ENCODE peak calls at places on chromosome 10, in nine cellular contexts. E, A, Y, K, M, N, P, Z and C are unnamed samples.

GRCh38 chr10:93826355-93826754 is 67.4 kb upstream of the SLC35G1 start:
- DNase-seq in N (peak; percentile 63), Z (peak; percentile 18), M (no peak), P (no peak), A (no peak), Y (peak; percentile 46), E (no peak), K (no peak), C (no peak)

GRCh38 chr10:129825221-129825620 is 138.9 kb downstream of the EBF3 start:
- DNase-seq in E (no peak), M (no peak), Y (no peak), A (no peak), P (no peak), K (no peak), N (no peak), Z (no peak), C (no peak)

GRCh38 chr10:47358457-47358856 is 10.3 kb downstream of the RBP3 start:
- DNase-seq in N (no peak), A (no peak), P (no peak), K (no peak), Y (no peak), E (no peak), Z (no peak), M (no peak), C (no peak)

GRCh38 chr10:121516483-121516882 is 81.8 kb downstream of the FGFR2 start:
- DNase-seq in K (no peak), Y (peak; percentile 89), A (no peak), Z (no peak), N (no peak), P (no peak), E (no peak), M (no peak), C (peak; percentile 32)

GRCh38 chr10:17512341-17513001 is 58.1 kb upstream of the ST8SIA6 start:
- DNase-seq in A (peak; percentile 97), M (no peak), P (no peak), Y (no peak), K (peak; percentile 89), Z (peak; percentile 99), N (peak; percentile 93), E (no peak), C (no peak)

GRCh38 chr10:110679633-110680472 is 35.7 kb downstream of the RBM20 start:
- DNase-seq in M (no peak), A (no peak), E (no peak), K (no peak), Z (no peak), N (no peak), P (no peak), Y (no peak), C (no peak)

GRCh38 chr10:104090597-104090996 is 4.9 kb upstream of the COL17A1 start:
- DNase-seq in M (no peak), N (peak; percentile 68), Z (no peak), A (peak; percentile 43), E (no peak), Y (no peak), P (no peak), K (no peak), C (no peak)

GRCh38 chr10:75422913-75423312 is 8.5 kb upstream of the LRMDA start:
- DNase-seq in K (no peak), E (no peak), M (no peak), P (no peak), Z (no peak), Y (no peak), N (no peak), A (no peak), C (no peak)

GRCh38 chr10:102782698-102783540 is 39.2 kb downstream of the WBP1L start:
- DNase-seq in P (no peak), Z (peak; percentile 85), A (peak; percentile 98), E (no peak), K (peak; percentile 94), N (peak; percentile 98), M (no peak), Y (no peak), C (no peak)

GRCh38 chr10:93916257-93917063 is 22.7 kb downstream of the SLC35G1 start:
- DNase-seq in E (no peak), Z (no peak), K (peak; percentile 34), Y (peak; percentile 39), M (no peak), N (peak; percentile 71), A (peak; percentile 67), P (no peak), C (no peak)

GRCh38 chr10:121976607-121977006 is 1.6 kb upstream of the NSMCE4A start:
- DNase-seq in K (no peak), E (no peak), P (no peak), Z (no peak), M (no peak), Y (no peak), N (no peak), A (no peak), C (no peak)

GRCh38 chr10:127619550-127619949 is 70.4 kb downstream of the NPS start:
- DNase-seq in Y (no peak), M (no peak), E (no peak), Z (no peak), K (no peak), A (no peak), N (no peak), P (no peak), C (no peak)

GRCh38 chr10:100562008-100562672 is 26.4 kb downstream of the HIF1AN start:
- DNase-seq in A (peak; percentile 55), Z (peak; percentile 36), M (peak; percentile 88), N (peak; percentile 71), E (peak; percentile 83), K (peak; percentile 45), P (peak; percentile 87), Y (peak; percentile 85), C (peak; percentile 84)

GRCh38 chr10:130021373-130021950 is 57.4 kb upstream of the EBF3 start:
- DNase-seq in Y (no peak), K (no peak), A (peak; percentile 93), P (no peak), M (no peak), E (no peak), N (peak; percentile 30), Z (peak; percentile 32), C (no peak)

GRCh38 chr10:62170738-62171137 is 97.9 kb downstream of the RTKN2 start:
- DNase-seq in P (peak; percentile 16), A (no peak), N (no peak), K (no peak), E (no peak), M (no peak), Y (no peak), Z (no peak), C (no peak)

GRCh38 chr10:55509168-55509567 is 708.1 kb upstream of the PCDH15 start:
- DNase-seq in Y (peak; percentile 51), Z (no peak), N (no peak), P (no peak), K (no peak), A (no peak), M (no peak), E (no peak), C (no peak)

GRCh38 chr10:4023997-4024396 is 239.0 kb upstream of the KLF6 start:
- DNase-seq in Z (peak; percentile 67), K (no peak), E (no peak), P (no peak), Y (no peak), A (no peak), N (peak; percentile 26), M (no peak), C (no peak)

GRCh38 chr10:61503051-61503450 is 49.9 kb upstream of the TMEM26 start:
- DNase-seq in N (no peak), Y (no peak), P (no peak), Z (peak; percentile 2), E (no peak), K (no peak), A (peak; percentile 9), M (no peak), C (no peak)

GRCh38 chr10:17562572-17562971 is 54.6 kb downstream of the HACD1 start:
- DNase-seq in N (peak; percentile 90), M (no peak), E (no peak), K (peak; percentile 38), A (peak; percentile 89), Z (peak; percentile 24), Y (no peak), P (no peak), C (no peak)

GRCh38 chr10:97570146-97570788 is 2.3 kb upstream of the ANKRD2 start:
- DNase-seq in E (no peak), Z (no peak), K (no peak), M (no peak), P (no peak), A (no peak), N (no peak), Y (no peak), C (no peak)
- TF ChIP-seq CTCF in E (no peak), Z (no peak), K (no peak), M (no peak), P (no peak), A (no peak), N (no peak), Y (no peak), C (no peak)

DNA sequence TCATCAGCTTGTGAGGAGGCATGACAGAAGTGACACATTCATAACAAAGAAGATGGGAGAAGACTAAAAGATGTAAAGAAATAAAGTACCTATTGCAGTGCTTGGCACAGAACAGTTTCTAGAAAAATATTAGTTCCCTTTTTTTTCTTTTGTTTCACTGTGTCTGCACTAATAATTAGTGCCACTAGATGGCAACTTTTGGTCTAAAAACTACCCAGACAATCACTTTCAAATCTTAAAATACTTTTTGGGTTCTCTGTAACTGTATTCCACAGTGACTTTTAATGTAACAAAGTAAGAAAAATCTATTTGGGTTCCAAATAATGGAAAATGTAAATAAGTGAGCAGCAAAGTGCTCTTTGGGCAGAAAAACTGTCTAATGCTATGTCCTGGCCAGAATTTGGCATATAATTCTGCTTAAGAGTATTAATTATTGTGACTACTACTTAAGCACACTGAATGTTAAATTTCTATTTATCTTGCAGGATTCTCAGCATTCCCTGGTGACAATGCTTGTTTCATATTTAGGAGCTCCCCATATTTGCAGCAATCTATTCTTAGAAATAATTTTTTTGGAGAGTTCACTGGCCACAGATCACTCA is 134.8 kb upstream of the KIF5B start:
- DNase-seq in A (peak; percentile 70), Y (peak; percentile 58), K (peak; percentile 49), E (no peak), M (no peak), N (peak; percentile 62), Z (no peak), P (peak; percentile 62), C (peak; percentile 57)
- TF ChIP-seq CTCF in A (peak; percentile 68), Y (peak; percentile 74), K (peak; percentile 73), E (peak; percentile 77), M (peak; percentile 92), N (peak; percentile 63), Z (peak; percentile 47), P (peak; percentile 86), C (peak; percentile 67)

DNA sequence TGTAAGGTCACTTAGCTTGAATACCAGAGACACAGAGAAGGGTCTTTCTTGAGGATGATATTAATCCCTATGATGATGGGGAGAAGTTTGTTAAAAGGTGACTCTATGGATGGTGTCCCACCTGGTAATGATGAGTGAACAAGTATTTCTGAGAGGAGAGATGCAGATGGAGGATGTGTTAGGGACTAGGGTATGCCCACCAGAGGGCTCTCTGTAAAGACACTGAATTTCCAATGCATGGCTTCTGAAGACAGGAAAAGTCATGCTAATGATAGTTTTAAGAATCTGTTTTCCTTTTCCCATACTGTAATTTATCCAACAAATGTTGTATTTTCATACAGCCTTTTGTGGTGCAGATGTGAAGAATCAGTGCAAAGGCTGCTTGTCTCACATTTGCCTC is 1250.9 kb upstream of the CELF2 start:
- DNase-seq in Y (no peak), M (no peak), E (no peak), Z (no peak), P (no peak), N (peak; percentile 29), A (no peak), K (no peak), C (no peak)
- TF ChIP-seq CTCF in Y (no peak), M (no peak), E (no peak), Z (peak; percentile 38), P (no peak), N (peak; percentile 37), A (no peak), K (peak; percentile 17), C (no peak)

GRCh38 chr10:19168584-19168983 is 120.0 kb downstream of the MALRD1 start:
- DNase-seq in Y (no peak), K (no peak), Z (no peak), P (no peak), E (no peak), N (peak; percentile 38), M (peak; percentile 29), A (peak; percentile 3), C (no peak)
- TF ChIP-seq CTCF in Y (peak; percentile 24), K (peak; percentile 23), Z (peak; percentile 46), P (no peak), E (no peak), N (peak; percentile 67), M (peak; percentile 48), A (peak; percentile 22), C (no peak)